ENCODE peak calls at places on chromosome 16, in nine cellular contexts. L is GOT3, W is iPS DF 6.9, Q is GM12891, S is ascending aorta, F is left kidney, T is spleen, Y is NCI-H1092, G is Caki2. C is an unnamed sample.

GRCh38 chr16:54277845-54278703 is 8.5 kb downstream of the IRX3 start:
- DNase-seq in L (no peak), W (no peak), Q (no peak), S (peak), F (peak), T (no peak), Y (peak), G (no peak), C (no peak)

GRCh38 chr16:53465606-53466290 is 31.5 kb downstream of the RBL2 start:
- DNase-seq in L (no peak), W (no peak), Q (no peak), S (no peak), F (no peak), T (no peak), Y (no peak), G (peak), C (no peak)

GRCh38 chr16:86252596-86252995 is 257.7 kb upstream of the FOXF1 start:
- DNase-seq in L (no peak), W (peak), Q (no peak), S (no peak), F (peak), T (peak), Y (no peak), G (no peak), C (no peak)

GRCh38 chr16:3065069-3065741 is at the start of gene IL32:
- DNase-seq in L (no peak), W (no peak), Q (no peak), S (peak), F (peak), T (no peak), Y (no peak), G (peak), C (no peak)

GRCh38 chr16:74606521-74607309 is at the start of gene GLG1:
- DNase-seq in L (peak), W (peak), Q (peak), S (peak), F (peak), T (peak), Y (peak), G (peak), C (peak)

GRCh38 chr16:30142672-30143346 is 19.8 kb upstream of the MAPK3 start:
- DNase-seq in L (no peak), W (no peak), Q (no peak), S (no peak), F (no peak), T (no peak), Y (no peak), G (peak), C (peak)

GRCh38 chr16:9836118-9836736 is 346.0 kb downstream of the GRIN2A start:
- DNase-seq in L (no peak), W (no peak), Q (no peak), S (no peak), F (peak), T (no peak), Y (no peak), G (peak), C (no peak)

GRCh38 chr16:77995843-77996455 is 26.4 kb upstream of the CLEC3A start:
- DNase-seq in L (no peak), W (no peak), Q (no peak), S (no peak), F (no peak), T (no peak), Y (no peak), G (no peak), C (no peak)

GRCh38 chr16:7772722-7773121 is 440.1 kb downstream of the RBFOX1 start:
- DNase-seq in L (no peak), W (no peak), Q (no peak), S (no peak), F (no peak), T (no peak), Y (no peak), G (no peak), C (no peak)

GRCh38 chr16:26838931-26839330 is 227.8 kb upstream of the C16orf82 start:
- DNase-seq in L (no peak), W (no peak), Q (no peak), S (no peak), F (no peak), T (no peak), Y (no peak), G (no peak), C (no peak)

GRCh38 chr16:67198238-67198734 is 645 bp upstream of the ELMO3 start:
- DNase-seq in L (no peak), W (no peak), Q (no peak), S (no peak), F (peak), T (no peak), Y (no peak), G (no peak), C (peak)

GRCh38 chr16:83994087-83994486 is 26.0 kb downstream of the NECAB2 start:
- DNase-seq in L (peak), W (no peak), Q (no peak), S (no peak), F (no peak), T (no peak), Y (no peak), G (no peak), C (no peak)

GRCh38 chr16:27237229-27238015 is 31.1 kb downstream of the NSMCE1 start:
- DNase-seq in L (no peak), W (no peak), Q (no peak), S (no peak), F (peak), T (peak), Y (no peak), G (no peak), C (peak)

GRCh38 chr16:1812732-1813163 is 13.9 kb downstream of the HAGH start:
- DNase-seq in L (peak), W (no peak), Q (no peak), S (no peak), F (peak), T (peak), Y (peak), G (no peak), C (peak)

GRCh38 chr16:4327782-4328579 is 12.1 kb downstream of the GLIS2 start:
- DNase-seq in L (no peak), W (no peak), Q (peak), S (peak), F (peak), T (peak), Y (peak), G (no peak), C (peak)

GRCh38 chr16:71526111-71526998 is at the start of gene CHST4:
- DNase-seq in L (no peak), W (peak), Q (no peak), S (no peak), F (peak), T (no peak), Y (peak), G (no peak), C (no peak)

GRCh38 chr16:68436581-68436980 is 11.7 kb downstream of the SMPD3 start:
- DNase-seq in L (no peak), W (peak), Q (no peak), S (no peak), F (no peak), T (no peak), Y (no peak), G (no peak), C (no peak)

GRCh38 chr16:52491216-52491615 is 55.7 kb downstream of the TOX3 start:
- DNase-seq in L (no peak), W (no peak), Q (no peak), S (no peak), F (no peak), T (no peak), Y (no peak), G (no peak), C (no peak)

GRCh38 chr16:49183911-49184310 is 97.7 kb downstream of the CBLN1 start:
- DNase-seq in L (no peak), W (peak), Q (no peak), S (no peak), F (peak), T (no peak), Y (peak), G (no peak), C (no peak)

GRCh38 chr16:81265658-81266451 is 27.4 kb downstream of the BCO1 start:
- DNase-seq in L (no peak), W (no peak), Q (no peak), S (no peak), F (no peak), T (no peak), Y (peak), G (no peak), C (no peak)

GRCh38 chr16:50466170-50466569 is 82.0 kb upstream of the NKD1 start:
- DNase-seq in L (no peak), W (no peak), Q (no peak), S (peak), F (no peak), T (no peak), Y (no peak), G (no peak), C (no peak)

GRCh38 chr16:80303691-80304090 is 237.1 kb upstream of the DYNLRB2 start:
- DNase-seq in L (no peak), W (no peak), Q (no peak), S (no peak), F (no peak), T (no peak), Y (no peak), G (no peak), C (no peak)

GRCh38 chr16:20866792-20867191 is 33.4 kb downstream of the DCUN1D3 start:
- DNase-seq in L (no peak), W (no peak), Q (no peak), S (no peak), F (no peak), T (no peak), Y (no peak), G (no peak), C (no peak)

GRCh38 chr16:87441886-87442580 is 49.9 kb downstream of the MAP1LC3B start:
- DNase-seq in L (no peak), W (no peak), Q (no peak), S (no peak), F (no peak), T (no peak), Y (no peak), G (no peak), C (no peak)

GRCh38 chr16:54460254-54460860 is 173.8 kb upstream of the IRX3 start:
- DNase-seq in L (no peak), W (no peak), Q (no peak), S (no peak), F (no peak), T (no peak), Y (no peak), G (no peak), C (no peak)

GRCh38 chr16:87948119-87948545 is 3.1 kb upstream of the BANP start:
- DNase-seq in L (no peak), W (no peak), Q (no peak), S (no peak), F (no peak), T (no peak), Y (no peak), G (no peak), C (no peak)

GRCh38 chr16:49150341-49150740 is 131.3 kb downstream of the CBLN1 start:
- DNase-seq in L (no peak), W (no peak), Q (no peak), S (no peak), F (no peak), T (no peak), Y (no peak), G (no peak), C (no peak)

GRCh38 chr16:19210175-19210924 is 42.3 kb downstream of the SYT17 start:
- DNase-seq in L (no peak), W (no peak), Q (peak), S (no peak), F (no peak), T (no peak), Y (peak), G (no peak), C (no peak)

GRCh38 chr16:67326472-67327309 is at the start of the genes KCTD19 and LRRC36:
- DNase-seq in L (no peak), W (peak), Q (peak), S (no peak), F (peak), T (peak), Y (peak), G (peak), C (peak)

GRCh38 chr16:21167929-21168602 is 9.6 kb downstream of the LDAF1 start:
- DNase-seq in L (no peak), W (no peak), Q (no peak), S (no peak), F (peak), T (no peak), Y (no peak), G (peak), C (no peak)

C was measured in cerebellum.